ENCODE peak calls at places on chromosomes 3 and 15, in six cellular contexts. A, C, B, D, K and Q are unnamed samples.

GRCh38 chr3:30659270-30660127 is 53.1 kb downstream of the TGFBR2 start:
- DNase-seq in K (no peak), A (peak; percentile 91), C (no peak), D (no peak), B (no peak), Q (peak; percentile 31)

GRCh38 chr15:40722934-40723333 is 28.0 kb downstream of the RAD51 start:
- DNase-seq in C (no peak), D (no peak), A (no peak), B (no peak), K (no peak), Q (no peak)

GRCh38 chr15:68315495-68316007 is 38.0 kb downstream of the FEM1B start:
- DNase-seq in C (no peak), A (no peak), K (no peak), B (peak; percentile 62), D (no peak), Q (no peak)

GRCh38 chr15:47862402-47862801 is 145.1 kb downstream of the SEMA6D start:
- DNase-seq in B (no peak), D (no peak), K (no peak), A (no peak), C (no peak), Q (no peak)

GRCh38 chr3:133249490-133249889 is 150.4 kb upstream of the BFSP2 start:
- DNase-seq in B (no peak), K (no peak), D (no peak), C (no peak), A (no peak), Q (no peak)

GRCh38 chr15:81492303-81492702 is 118.3 kb upstream of the TMC3 start:
- DNase-seq in D (no peak), A (peak; percentile 65), C (no peak), B (no peak), K (no peak), Q (peak; percentile 19)

GRCh38 chr3:142028174-142028833 is 121.0 kb downstream of the TFDP2 start:
- DNase-seq in B (peak; percentile 83), K (peak; percentile 49), C (peak; percentile 65), D (no peak), A (peak; percentile 87), Q (peak; percentile 64)

GRCh38 chr3:10279384-10280176 is 13.2 kb downstream of the GHRL start:
- DNase-seq in D (no peak), K (no peak), C (no peak), A (no peak), B (no peak), Q (no peak)

GRCh38 chr15:75775296-75776074 is 62.8 kb upstream of the CSPG4 start:
- DNase-seq in C (no peak), A (no peak), K (no peak), B (peak; percentile 21), D (no peak), Q (no peak)

DNA sequence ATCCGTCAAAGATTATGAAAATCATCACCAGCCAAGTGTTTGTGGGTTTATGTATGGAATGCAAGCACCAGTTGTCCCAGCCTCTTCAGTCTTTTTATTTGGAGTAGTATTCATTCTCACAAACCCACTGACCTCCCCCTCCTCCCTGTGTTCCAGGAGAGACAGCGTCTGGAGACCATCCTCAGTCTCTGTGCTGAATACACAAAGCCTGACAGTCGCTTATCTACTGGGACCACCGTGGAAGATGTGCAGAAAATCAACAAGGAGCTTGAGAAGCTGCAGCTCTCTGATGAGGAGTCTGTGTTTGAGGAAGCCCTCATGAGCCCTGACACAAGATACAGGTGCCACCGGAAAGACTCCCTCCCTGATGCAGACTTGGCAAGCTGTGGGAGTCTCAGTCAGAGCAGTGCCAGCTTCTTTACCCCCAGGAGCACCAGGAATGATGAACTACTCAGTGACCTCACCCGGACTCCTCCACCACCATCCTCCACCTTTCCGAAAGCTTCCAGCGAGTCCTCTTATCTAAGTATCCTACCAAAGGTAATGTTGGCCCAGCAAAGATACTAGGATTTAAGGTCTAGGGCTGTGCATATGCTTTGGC is 54.2 kb downstream of the PHLDB2 start:
- DNase-seq in B (no peak), A (no peak), C (no peak), K (no peak), D (no peak), Q (no peak)
- H3K4me1 ChIP-seq in B (peaks cover 24% of the 10 kb centered on the region), A (peaks cover 5% of the 10 kb centered on the region), C (peaks cover 24% of the 10 kb centered on the region), K (peaks cover 2% of the 10 kb centered on the region), D (no peaks in the 10 kb centered on the region), Q (peaks cover 52% of the 10 kb centered on the region)

GRCh38 chr3:156135921-156136655 is 15.7 kb downstream of the KCNAB1 start:
- DNase-seq in B (peak; percentile 23), C (no peak), A (no peak), K (no peak), D (no peak), Q (no peak)

GRCh38 chr3:156131241-156131640 is 10.9 kb downstream of the KCNAB1 start:
- DNase-seq in B (no peak), C (no peak), A (no peak), K (no peak), D (no peak), Q (no peak)

GRCh38 chr3:156132313-156132712 is 11.9 kb downstream of the KCNAB1 start:
- DNase-seq in K (no peak), C (no peak), A (no peak), D (no peak), B (no peak), Q (no peak)

GRCh38 chr3:156126467-156126866 is 6.1 kb downstream of the KCNAB1 start:
- DNase-seq in C (no peak), K (no peak), A (no peak), D (no peak), B (no peak), Q (no peak)

GRCh38 chr3:156131799-156132198 is 11.4 kb downstream of the KCNAB1 start:
- DNase-seq in B (no peak), C (no peak), K (no peak), A (no peak), D (no peak), Q (no peak)
- H3K27ac ChIP-seq in B (no peak overlapping the region), C (no peak overlapping the region), K (no peak overlapping the region), A (no peak overlapping the region), D (no peak overlapping the region), Q (no peak overlapping the region)

DNA sequence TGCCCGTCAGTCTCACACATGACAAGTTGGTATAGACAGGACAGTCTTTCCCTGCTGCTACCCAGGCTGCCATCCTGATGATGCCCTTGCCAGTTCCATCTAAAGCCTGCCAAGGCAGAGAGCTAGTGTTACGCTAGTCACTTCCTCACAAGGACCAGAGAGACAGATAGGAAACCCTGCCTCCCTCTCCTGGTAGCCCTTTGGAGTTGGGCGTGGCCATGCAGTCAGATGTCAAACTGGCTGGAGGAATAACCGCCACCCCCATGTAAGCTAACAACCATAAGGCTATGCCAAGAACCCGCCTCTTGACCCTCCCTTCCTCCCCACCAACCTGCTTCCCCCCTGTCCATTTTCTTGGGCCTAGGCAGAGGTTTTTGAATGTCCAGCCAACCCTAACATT is 2.8 kb downstream of the TMEM115 start:
- DNase-seq in B (no peak), A (peak; percentile 23), D (no peak), K (no peak), C (no peak), Q (no peak)
- H3K4me1 ChIP-seq in B (peaks cover 17% of the 10 kb centered on the region), A (peaks cover 8% of the 10 kb centered on the region), D (peaks cover 50% of the 10 kb centered on the region), K (peaks cover 56% of the 10 kb centered on the region), C (peaks cover 27% of the 10 kb centered on the region), Q (peaks cover 3% of the 10 kb centered on the region)

DNA sequence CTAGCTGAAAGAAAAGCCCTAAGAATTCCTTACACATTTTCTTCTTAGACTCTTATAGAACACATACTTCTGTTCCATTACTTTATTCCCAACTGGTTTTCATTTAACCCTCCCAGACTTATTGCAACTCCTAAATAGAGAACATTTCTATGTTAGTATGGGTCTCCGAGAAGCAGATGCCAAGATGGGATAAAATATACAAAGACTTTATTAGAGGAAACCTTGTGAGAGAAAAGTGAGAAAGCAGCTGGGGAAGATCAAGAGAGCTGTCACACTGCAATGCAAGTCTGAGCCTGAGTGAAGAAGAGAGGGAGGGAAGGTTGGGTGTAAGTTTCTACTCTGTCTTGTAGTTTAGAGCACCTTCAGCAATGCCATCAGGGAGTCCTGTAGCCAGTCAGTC is 979.3 kb downstream of the IGSF11 start:
- DNase-seq in D (no peak), K (no peak), B (no peak), C (no peak), A (peak; percentile 75), Q (no peak)
- H3K27ac ChIP-seq in D (no peak overlapping the region), K (no peak overlapping the region), B (no peak overlapping the region), C (no peak overlapping the region), A (no peak overlapping the region), Q (no peak overlapping the region)

DNA sequence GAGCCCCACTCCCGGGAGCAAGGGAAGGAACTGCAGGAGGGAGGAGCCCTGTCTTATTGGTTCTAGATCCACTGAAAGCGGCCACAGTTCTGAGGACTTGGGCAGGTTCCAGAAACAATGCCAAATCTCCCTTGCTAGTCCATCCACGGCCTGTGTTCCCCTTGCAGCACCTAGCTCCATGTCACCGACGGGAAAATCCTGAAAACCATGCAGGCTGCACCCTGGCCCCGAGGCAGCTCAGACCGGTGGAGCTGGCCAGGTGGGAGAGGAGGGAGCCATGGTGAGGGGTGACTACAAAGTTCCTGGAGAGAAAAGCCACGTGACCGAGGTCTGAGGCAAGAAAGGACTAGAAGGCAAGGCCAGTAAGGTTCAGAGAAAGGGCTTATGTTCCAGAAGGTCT is 5.5 kb downstream of the MGLL start:
- DNase-seq in B (no peak), K (no peak), C (no peak), D (no peak), A (no peak), Q (no peak)
- H3K4me1 ChIP-seq in B (no peaks in the 10 kb centered on the region), K (peaks cover 3% of the 10 kb centered on the region), C (no peaks in the 10 kb centered on the region), D (peaks cover 70% of the 10 kb centered on the region), A (peaks cover 26% of the 10 kb centered on the region), Q (peaks cover 20% of the 10 kb centered on the region)

GRCh38 chr3:185827595-185828344 is 2.9 kb upstream of the IGF2BP2 start:
- DNase-seq in A (no peak), K (no peak), D (no peak), C (no peak), B (no peak), Q (no peak)

GRCh38 chr3:185831195-185831594 is 6.4 kb upstream of the IGF2BP2 start:
- DNase-seq in K (no peak), B (no peak), A (no peak), C (no peak), D (no peak), Q (no peak)

GRCh38 chr3:185831990-185832389 is 7.1 kb upstream of the IGF2BP2 start:
- DNase-seq in B (no peak), A (no peak), C (no peak), D (no peak), K (no peak), Q (no peak)

GRCh38 chr3:185828755-185829154 is 3.9 kb upstream of the IGF2BP2 start:
- DNase-seq in B (no peak), C (no peak), K (no peak), A (no peak), D (no peak), Q (no peak)

DNA sequence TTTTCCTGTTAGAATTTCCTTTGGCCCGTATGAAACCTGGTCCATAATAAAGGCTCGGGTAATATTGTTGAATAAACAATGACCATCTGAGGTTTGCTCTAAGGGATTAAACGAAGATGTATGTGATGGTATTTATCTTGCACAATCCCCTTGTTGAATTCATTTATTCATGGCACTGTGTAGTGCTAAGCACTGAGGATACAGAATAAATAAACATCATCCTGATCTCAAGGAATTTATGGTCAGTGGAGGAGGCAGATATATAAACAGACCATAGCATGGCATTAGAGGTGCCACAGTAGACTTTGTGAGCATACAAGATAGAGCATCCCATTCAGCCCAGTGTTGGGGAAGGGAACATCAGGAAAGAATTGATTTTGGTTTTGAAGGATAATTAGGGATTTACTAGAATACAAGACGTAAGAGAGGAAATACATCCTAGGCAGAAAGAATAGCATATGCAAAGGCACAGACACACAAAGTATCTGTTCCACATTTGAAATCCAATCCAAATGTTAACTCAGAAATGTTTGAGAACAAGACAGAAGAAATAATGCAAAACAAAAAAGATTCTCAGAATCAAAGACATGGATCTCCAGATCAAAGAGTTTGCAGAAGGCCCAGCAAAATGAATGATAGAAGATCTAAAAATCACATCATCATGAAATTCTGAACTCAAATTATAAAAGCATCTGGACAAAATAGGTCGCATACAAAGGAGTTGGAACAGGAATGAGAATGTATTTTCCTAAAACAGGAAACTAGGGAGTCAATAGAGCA is 5.4 kb upstream of the IGF2BP2 start:
- DNase-seq in C (no peak), D (no peak), A (no peak), B (no peak), K (no peak), Q (no peak)
- H3K27ac ChIP-seq in C (no peak overlapping the region), D (no peak overlapping the region), A (no peak overlapping the region), B (no peak overlapping the region), K (no peak overlapping the region), Q (no peak overlapping the region)